ENCODE peak calls at places on chromosomes 11 and 22, in five cellular contexts. J is MM.1S, E is heart right ventricle, A is cardiac fibroblast, V is thoracic aorta. C is an unnamed sample.

GRCh38 chr22:48936391-48936790 is 891.3 kb downstream of the BRD1 start:
- DNase-seq in E (no peak), V (no peak), J (no peak), A (no peak), C (no peak)

GRCh38 chr11:73350908-73351636 is 25.1 kb upstream of the RELT start:
- DNase-seq in E (no peak), J (peak), A (peak), V (no peak), C (peak)

GRCh38 chr11:73295259-73295995 is 12.6 kb upstream of the ARHGEF17 start:
- DNase-seq in J (peak), E (peak), V (no peak), A (peak), C (peak)

GRCh38 chr11:70423523-70424505 is 25.5 kb downstream of the CTTN start:
- DNase-seq in V (no peak), A (peak), J (no peak), E (no peak), C (peak)

GRCh38 chr11:44619931-44620725 is 54.7 kb downstream of the CD82 start:
- DNase-seq in E (peak), J (no peak), V (peak), A (no peak), C (no peak)

GRCh38 chr22:17706451-17706900 is 67.8 kb downstream of the BID start:
- DNase-seq in E (peak), V (peak), A (peak), J (peak), C (peak)

GRCh38 chr11:36564376-36565032 is 3.3 kb upstream of the RAG1 start:
- DNase-seq in E (peak), V (no peak), A (peak), J (peak), C (peak)

GRCh38 chr11:7219457-7219856 is 32.2 kb upstream of the SYT9 start:
- DNase-seq in J (no peak), V (no peak), E (no peak), A (no peak), C (no peak)

GRCh38 chr11:16347928-16348685 is 8.2 kb downstream of the SOX6 start:
- DNase-seq in J (no peak), V (no peak), E (peak), A (no peak), C (no peak)

GRCh38 chr11:18956630-18957029 is 17.4 kb upstream of the MRGPRX1 start:
- DNase-seq in J (no peak), V (no peak), A (no peak), E (no peak), C (no peak)

GRCh38 chr11:30586251-30587144 is at the start of gene MPPED2:
- DNase-seq in A (no peak), V (no peak), E (peak), J (peak), C (peak)

GRCh38 chr22:42114721-42115120 is 15.9 kb downstream of the CYP2D6 start:
- DNase-seq in V (no peak), E (no peak), J (no peak), A (peak), C (peak)

GRCh38 chr11:61752117-61752924 is at the start of gene MYRF:
- DNase-seq in J (peak), E (peak), A (peak), V (no peak), C (peak)

GRCh38 chr11:36746886-36747710 is 149.1 kb upstream of the RAG2 start:
- DNase-seq in A (peak), J (peak), E (peak), V (peak), C (peak)

GRCh38 chr22:25930710-25931353 is 188.8 kb downstream of the MYO18B start:
- DNase-seq in J (no peak), V (no peak), E (no peak), A (no peak), C (no peak)

GRCh38 chr22:42856179-42856864 is 751 bp downstream of the ARFGAP3 start:
- DNase-seq in E (peak), V (no peak), A (peak), J (peak), C (peak)

GRCh38 chr22:24289781-24290181 is 19.1 kb downstream of the SPECC1L start:
- DNase-seq in V (no peak), A (peak), E (no peak), J (no peak), C (peak)

GRCh38 chr11:113528982-113529381 is 53.8 kb upstream of the DRD2 start:
- DNase-seq in J (no peak), E (no peak), A (no peak), V (no peak), C (no peak)

GRCh38 chr11:116865696-116866095 is 28.3 kb upstream of the APOA1 start:
- DNase-seq in A (no peak), J (no peak), V (no peak), E (no peak), C (no peak)

GRCh38 chr22:48919187-48919590 is 908.5 kb downstream of the BRD1 start:
- DNase-seq in A (no peak), E (no peak), V (no peak), J (no peak), C (no peak)

GRCh38 chr11:7687386-7687785 is 14.1 kb upstream of the CYB5R2 start:
- DNase-seq in E (no peak), J (no peak), V (no peak), A (no peak), C (no peak)

GRCh38 chr11:9397746-9398680 is 13.6 kb downstream of the IPO7 start:
- DNase-seq in J (no peak), E (no peak), A (no peak), V (no peak), C (peak)

GRCh38 chr11:76321340-76321739 is 59.6 kb downstream of the THAP12 start:
- DNase-seq in E (no peak), V (no peak), A (no peak), J (no peak), C (no peak)

GRCh38 chr11:71284525-71285092 is 32.2 kb upstream of the SHANK2 start:
- DNase-seq in V (no peak), J (no peak), E (no peak), A (no peak), C (no peak)

GRCh38 chr11:73395297-73396208 is 19.4 kb downstream of the RELT start:
- DNase-seq in E (no peak), J (no peak), V (no peak), A (no peak), C (no peak)

GRCh38 chr11:32566527-32566926 is 17.1 kb upstream of the EIF3M start:
- DNase-seq in E (no peak), V (no peak), J (no peak), A (no peak), C (no peak)

GRCh38 chr11:32555885-32556284 is 27.7 kb upstream of the EIF3M start:
- DNase-seq in A (no peak), E (no peak), V (no peak), J (no peak), C (no peak)

GRCh38 chr11:32563600-32563959 is 20.1 kb upstream of the EIF3M start:
- DNase-seq in J (no peak), V (no peak), E (no peak), A (no peak), C (no peak)

GRCh38 chr11:32562839-32563599 is 20.6 kb upstream of the EIF3M start:
- DNase-seq in V (no peak), E (no peak), A (no peak), J (no peak), C (no peak)

GRCh38 chr11:32561835-32562234 is 21.8 kb upstream of the EIF3M start:
- DNase-seq in A (no peak), V (no peak), E (no peak), J (no peak), C (no peak)
- TF ChIP-seq CTCF in A (no peak), V (no peak), E (peak), J (no peak), C (no peak)

GRCh38 chr22:36204641-36205032 is 3.0 kb upstream of the APOL4 start:
- DNase-seq in J (no peak), E (no peak), V (no peak), A (no peak), C (no peak)
- H3K4me3 ChIP-seq in J (no peak), E (no peak), V (no peak), A (no peak), C (no peak)

GRCh38 chr11:134275188-134275533 is 1.0 kb upstream of the GLB1L3 start:
- DNase-seq in E (no peak), A (no peak), J (no peak), V (no peak), C (no peak)

GRCh38 chr11:134273317-134273712 is 2.9 kb upstream of the GLB1L3 start:
- DNase-seq in A (no peak), V (no peak), J (no peak), E (no peak), C (no peak)

GRCh38 chr11:134276396-134277175 is 407 bp downstream of the GLB1L3 start:
- DNase-seq in J (no peak), A (no peak), E (no peak), V (no peak), C (no peak)

GRCh38 chr11:134277176-134278001 is 1.2 kb downstream of the GLB1L3 start:
- DNase-seq in J (no peak), A (no peak), E (no peak), V (no peak), C (no peak)

DNA sequence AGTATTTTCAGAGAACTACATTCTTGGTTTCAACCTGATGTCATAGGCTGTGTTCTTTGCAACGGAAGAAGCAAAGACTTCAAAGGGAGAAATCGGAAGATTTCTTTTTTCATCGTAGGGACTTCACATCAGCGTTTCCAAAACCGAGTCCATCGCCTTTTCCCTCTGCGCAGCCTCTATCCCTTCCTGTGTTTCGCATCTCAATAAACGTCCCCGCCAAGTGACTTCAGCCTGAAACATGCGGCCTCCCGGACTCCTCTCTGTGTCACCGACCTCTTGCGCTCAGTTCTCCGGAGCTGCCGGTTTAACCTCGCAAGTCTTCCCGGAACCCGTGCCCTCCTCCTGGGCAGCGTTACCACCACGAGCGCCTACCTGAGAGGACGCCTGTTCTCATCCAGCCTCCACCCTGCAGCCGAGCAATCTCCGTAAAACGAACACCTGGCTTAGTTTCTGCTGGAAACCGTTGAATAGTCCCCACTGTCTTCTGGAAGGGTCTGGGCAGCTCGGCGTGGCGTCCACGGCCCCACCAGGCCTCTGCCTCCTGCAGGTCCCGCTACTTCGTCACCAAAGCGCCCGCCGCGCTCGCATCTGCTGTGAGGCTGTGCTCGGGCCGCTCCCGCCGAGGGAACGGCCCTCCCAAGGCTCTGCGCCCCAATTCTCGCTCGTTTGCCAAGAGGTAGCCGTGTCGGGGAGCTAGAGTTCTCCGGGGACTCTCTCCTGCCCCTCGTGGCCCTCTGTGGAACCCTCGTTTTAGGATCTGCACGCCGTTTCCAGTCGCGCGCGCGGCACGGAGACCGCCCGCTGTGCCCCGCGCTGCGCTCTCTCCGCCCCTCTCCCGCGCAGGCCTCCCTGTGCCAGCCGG is at the start of gene GLB1L3:
- DNase-seq in E (no peak), V (no peak), J (peak), A (peak), C (peak)
- TF ChIP-seq CTCF in E (peak), V (no peak), J (peak), A (peak), C (peak)

GRCh38 chr11:11016943-11017342 is 159.1 kb upstream of the ZBED5 start:
- DNase-seq in E (no peak), A (no peak), J (no peak), V (no peak), C (no peak)

GRCh38 chr11:11020747-11021149 is 162.9 kb upstream of the ZBED5 start:
- DNase-seq in J (no peak), E (no peak), A (no peak), V (no peak), C (no peak)

GRCh38 chr11:11016123-11016522 is 158.3 kb upstream of the ZBED5 start:
- DNase-seq in A (peak), E (no peak), J (no peak), V (no peak), C (no peak)

GRCh38 chr11:11022126-11022730 is 164.4 kb upstream of the ZBED5 start:
- DNase-seq in E (peak), A (peak), J (peak), V (no peak), C (peak)

DNA sequence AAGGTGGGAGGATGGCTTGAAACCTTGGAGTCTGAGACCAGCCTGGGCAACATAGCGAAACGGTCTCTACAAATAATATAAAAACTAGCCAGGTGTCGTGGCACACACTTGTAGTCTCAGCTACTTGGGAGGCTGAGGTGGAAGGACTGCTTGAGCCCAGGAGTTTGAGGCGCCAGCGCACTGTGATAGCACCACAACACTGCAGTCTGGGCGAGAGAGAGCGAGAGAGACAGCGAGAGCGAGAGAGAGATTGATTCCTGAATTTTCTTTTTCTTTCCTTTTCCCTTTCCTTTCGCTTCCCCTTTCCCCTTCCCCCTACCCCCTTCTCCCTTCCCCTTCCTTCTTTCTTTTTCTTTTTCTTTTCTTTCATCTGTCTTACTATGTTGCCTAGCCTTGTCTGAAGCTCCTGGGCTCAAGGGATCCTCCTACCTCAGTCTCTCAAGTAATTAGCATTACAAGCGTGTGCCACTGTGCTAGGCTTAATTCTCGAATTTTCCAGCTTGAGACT is 162.4 kb upstream of the ZBED5 start:
- DNase-seq in E (no peak), J (no peak), V (no peak), A (no peak), C (no peak)
- H3K4me3 ChIP-seq in E (no peak), J (no peak), V (no peak), A (no peak), C (no peak)

DNA sequence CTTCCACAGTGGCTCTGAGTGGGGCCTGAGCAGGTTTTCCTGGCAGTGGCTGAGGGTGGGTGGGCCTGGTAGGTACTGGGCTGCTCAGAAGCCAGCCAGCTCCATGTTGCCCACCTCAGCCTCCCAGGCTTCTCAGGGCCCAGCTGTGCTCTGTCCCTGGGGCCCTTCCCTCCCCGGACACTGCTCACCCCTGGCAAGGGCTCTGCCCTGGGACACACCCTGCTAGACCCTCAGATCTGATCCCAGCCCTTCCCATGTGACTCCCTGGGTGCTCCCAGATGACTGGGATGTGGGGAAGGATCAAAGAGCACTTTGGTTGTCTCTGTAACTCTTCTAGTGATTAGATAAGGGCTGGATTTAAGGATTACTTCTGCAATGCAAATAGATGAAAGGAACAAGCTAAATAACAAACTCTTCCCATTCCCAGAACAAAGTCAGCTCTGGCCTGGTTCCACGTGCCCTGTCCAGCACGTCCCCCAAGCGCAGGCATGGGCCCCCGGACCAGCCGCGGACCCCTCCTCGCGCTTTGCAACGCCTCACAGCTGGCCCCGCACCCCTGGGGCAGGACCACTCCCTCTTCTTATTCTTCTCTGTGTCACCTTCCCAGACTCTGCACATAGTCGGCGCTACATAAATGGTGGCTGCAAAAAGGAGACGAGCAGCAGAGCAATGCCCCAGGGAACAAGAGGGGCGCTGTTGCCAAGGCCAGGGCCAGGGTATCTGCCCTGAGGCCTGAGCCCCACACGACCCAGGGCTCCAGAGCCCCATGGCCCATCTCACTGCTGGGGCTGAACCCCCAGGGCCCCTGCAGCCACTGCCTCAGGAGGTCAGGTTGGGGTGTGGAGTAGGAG is 5.7 kb upstream of the KRTAP5-6 start:
- DNase-seq in A (no peak), J (no peak), E (no peak), V (no peak), C (no peak)
- TF ChIP-seq CTCF in A (no peak), J (no peak), E (no peak), V (no peak), C (no peak)

C was measured in GM12865.